ENCODE peak calls at places on chromosome 20, in five cellular contexts. O is A549, W is GM12878, M is K562, G is HepG2. Q is an unnamed sample.

GRCh38 chr20:35368616-35369423 is 43.0 kb downstream of the UQCC1 start:
- DNase-seq in O (no peak), W (no peak), M (no peak), G (no peak), Q (peak; percentile 14)

GRCh38 chr20:47461120-47461685 is 40.5 kb upstream of the NCOA3 start:
- DNase-seq in O (no peak), W (no peak), M (no peak), G (no peak), Q (no peak)

GRCh38 chr20:39524371-39524911 is 562.3 kb downstream of the DHX35 start:
- DNase-seq in O (no peak), W (no peak), M (no peak), G (no peak), Q (no peak)

GRCh38 chr20:59014680-59015389 is 4.4 kb upstream of the TUBB1 start:
- DNase-seq in O (no peak), W (no peak), M (no peak), G (no peak), Q (no peak)

GRCh38 chr20:43915209-43916072 is 789 bp downstream of the TOX2 start:
- DNase-seq in O (no peak), W (no peak), M (no peak), G (no peak), Q (peak; percentile 63)

GRCh38 chr20:40948352-40949267 is 80.0 kb upstream of the TOP1 start:
- DNase-seq in O (no peak), W (no peak), M (no peak), G (no peak), Q (no peak)

GRCh38 chr20:25336561-25337422 is 53.8 kb downstream of the ABHD12 start:
- DNase-seq in O (peak; percentile 71), W (no peak), M (no peak), G (peak; percentile 82), Q (peak; percentile 53)

GRCh38 chr20:51661609-51662178 is 106.5 kb downstream of the ATP9A start:
- DNase-seq in O (peak; percentile 76), W (no peak), M (no peak), G (peak; percentile 95), Q (no peak)

GRCh38 chr20:24981282-24981681 is 11.3 kb downstream of the APMAP start:
- DNase-seq in O (no peak), W (no peak), M (no peak), G (no peak), Q (no peak)

GRCh38 chr20:52047811-52048302 is 143.7 kb downstream of the ZFP64 start:
- DNase-seq in O (no peak), W (no peak), M (no peak), G (no peak), Q (no peak)

GRCh38 chr20:10060223-10060622 is 25.4 kb downstream of the ANKEF1 start:
- DNase-seq in O (no peak), W (no peak), M (no peak), G (no peak), Q (no peak)

GRCh38 chr20:54995021-54995420 is 519.6 kb downstream of the DOK5 start:
- DNase-seq in O (no peak), W (no peak), M (no peak), G (no peak), Q (no peak)

GRCh38 chr20:1893721-1894470 is 1.3 kb upstream of the SIRPA start:
- DNase-seq in O (peak; percentile 65), W (no peak), M (no peak), G (peak; percentile 53), Q (no peak)

GRCh38 chr20:58025233-58025632 is 203.2 kb downstream of the ANKRD60 start:
- DNase-seq in O (no peak), W (no peak), M (no peak), G (no peak), Q (no peak)

GRCh38 chr20:15475483-15475882 is 1097.8 kb downstream of the KIF16B start:
- DNase-seq in O (no peak), W (peak; percentile 20), M (no peak), G (no peak), Q (no peak)

GRCh38 chr20:8749101-8749500 is 319.8 kb upstream of the PLCB4 start:
- DNase-seq in O (no peak), W (no peak), M (no peak), G (no peak), Q (no peak)

GRCh38 chr20:13017883-13018535 is 9.2 kb downstream of the SPTLC3 start:
- DNase-seq in O (peak; percentile 50), W (no peak), M (no peak), G (no peak), Q (no peak)
- TF ChIP-seq ESRRA in O (no peak), W (no peak), M (no peak), G (no peak), Q (no peak)

GRCh38 chr20:18666803-18667460 is 79.1 kb downstream of the DTD1 start:
- DNase-seq in O (no peak), W (no peak), M (no peak), G (no peak), Q (no peak)
- TF ChIP-seq ESRRA in O (no peak), W (no peak), M (no peak), G (no peak), Q (no peak)

GRCh38 chr20:20821496-20822260 is 109.2 kb upstream of the RALGAPA2 start:
- DNase-seq in O (no peak), W (no peak), M (no peak), G (no peak), Q (peak; percentile 50)

GRCh38 chr20:20823469-20823868 is 111.0 kb upstream of the RALGAPA2 start:
- DNase-seq in O (no peak), W (no peak), M (no peak), G (no peak), Q (no peak)

GRCh38 chr20:20820780-20821495 is 108.5 kb upstream of the RALGAPA2 start:
- DNase-seq in O (no peak), W (no peak), M (no peak), G (no peak), Q (no peak)

GRCh38 chr20:20827992-20828597 is 115.7 kb upstream of the RALGAPA2 start:
- DNase-seq in O (no peak), W (no peak), M (no peak), G (no peak), Q (no peak)

GRCh38 chr20:20824924-20825584 is 112.6 kb upstream of the RALGAPA2 start:
- DNase-seq in O (peak; percentile 53), W (peak; percentile 11), M (peak; percentile 48), G (peak; percentile 70), Q (peak; percentile 72)
- TF ChIP-seq ESRRA in O (no peak), W (no peak), M (no peak), G (no peak), Q (no peak)

GRCh38 chr20:32457476-32457986 is 99.4 kb downstream of the ASXL1 start:
- DNase-seq in O (peak; percentile 82), W (no peak), M (peak; percentile 31), G (no peak), Q (peak; percentile 90)

GRCh38 chr20:32455901-32456701 is 98.0 kb downstream of the ASXL1 start:
- DNase-seq in O (no peak), W (no peak), M (no peak), G (no peak), Q (no peak)

GRCh38 chr20:32455171-32455900 is 97.2 kb downstream of the ASXL1 start:
- DNase-seq in O (no peak), W (no peak), M (no peak), G (no peak), Q (no peak)

GRCh38 chr20:32458061-32458836 is 100.1 kb downstream of the ASXL1 start:
- DNase-seq in O (no peak), W (no peak), M (no peak), G (no peak), Q (no peak)

DNA sequence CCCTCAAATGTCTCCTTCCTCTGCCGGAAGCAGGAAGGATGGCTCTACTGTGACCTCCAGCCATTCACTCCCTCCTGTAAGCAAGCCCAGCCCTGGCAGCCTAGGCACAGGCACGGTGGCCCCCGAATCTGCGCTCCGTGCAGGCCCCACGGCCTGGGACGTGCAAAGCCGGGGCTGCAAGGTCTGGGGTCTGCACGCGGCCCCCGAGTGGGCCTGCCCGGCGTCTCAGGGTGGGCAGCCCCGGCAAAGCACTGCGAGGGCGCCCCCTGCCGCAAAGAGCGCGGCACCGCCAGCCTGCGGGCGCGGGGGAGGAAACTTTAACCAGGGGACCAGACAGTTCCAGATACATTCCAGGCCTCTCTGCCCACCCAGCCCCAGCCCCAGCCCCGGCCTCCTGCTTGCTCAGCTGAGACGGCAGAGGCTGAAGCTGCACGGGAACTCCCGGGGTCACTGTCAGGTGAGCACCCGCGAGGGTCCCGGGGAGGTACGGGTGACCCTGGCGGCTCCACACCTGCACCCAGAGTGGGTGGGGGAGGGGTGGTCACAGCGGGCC is 98.8 kb downstream of the ASXL1 start:
- DNase-seq in O (peak; percentile 70), W (no peak), M (no peak), G (no peak), Q (peak; percentile 86)
- TF ChIP-seq ESRRA in O (no peak), W (no peak), M (no peak), G (no peak), Q (no peak)

GRCh38 chr20:46175127-46175494 is 57.0 kb downstream of the CD40 start:
- DNase-seq in O (no peak), W (no peak), M (no peak), G (no peak), Q (no peak)
- TF ChIP-seq ESRRA in O (no peak), W (no peak), M (no peak), G (no peak), Q (no peak)

GRCh38 chr20:33209789-33210188 is 7.4 kb upstream of the BPIFA3 start:
- DNase-seq in O (peak; percentile 43), W (no peak), M (peak; percentile 71), G (peak; percentile 74), Q (peak; percentile 87)
- TF ChIP-seq ESRRA in O (no peak), W (no peak), M (no peak), G (no peak), Q (no peak)

DNA sequence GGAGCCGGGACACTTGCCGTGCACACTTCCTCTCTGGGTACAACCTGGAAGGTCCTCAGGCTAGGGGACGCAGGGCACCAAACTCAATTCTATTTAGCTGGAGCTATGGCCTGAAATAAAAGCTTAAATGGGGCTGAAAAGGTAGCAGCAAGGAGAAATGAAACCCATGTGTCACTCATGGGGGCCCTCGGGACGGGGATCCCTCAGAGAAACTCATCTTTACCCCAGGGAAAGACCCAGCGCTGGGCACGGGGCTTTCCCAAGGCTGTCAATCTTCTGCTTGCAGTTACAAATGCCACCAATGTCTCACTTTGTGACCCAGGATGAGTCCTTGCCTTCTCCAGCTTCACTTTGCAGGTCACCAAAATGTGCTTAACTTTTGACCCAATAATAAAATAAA is 16.5 kb downstream of the SNAI1 start:
- DNase-seq in O (no peak), W (peak; percentile 51), M (no peak), G (no peak), Q (no peak)
- TF ChIP-seq ESRRA in O (no peak), W (no peak), M (no peak), G (no peak), Q (no peak)